ENCODE peak calls at places on chromosomes 1 and 21, in four cellular contexts. One of them, this sample, is unnamed.

GRCh38 chr1:58441699-58442098 is 104.8 kb downstream of the OMA1 start:
- DNase-seq in K562: no peak
- DNase-seq in SK-N-SH: no peak
- DNase-seq in GM12878: no peak
- DNase-seq in this sample: no peak

GRCh38 chr1:82775402-82776000 is 974.8 kb downstream of the ADGRL2 start:
- DNase-seq in K562: peak; percentile 63
- DNase-seq in SK-N-SH: peak; percentile 34
- DNase-seq in GM12878: no peak
- DNase-seq in this sample: peak; percentile 3

GRCh38 chr1:234925440-234926251 is 203.0 kb downstream of the TOMM20 start:
- DNase-seq in K562: no peak
- DNase-seq in SK-N-SH: no peak
- DNase-seq in GM12878: peak; percentile 40
- DNase-seq in this sample: peak; percentile 80

GRCh38 chr1:205374205-205375078 is 17.7 kb upstream of the KLHDC8A start:
- DNase-seq in K562: no peak
- DNase-seq in SK-N-SH: no peak
- DNase-seq in GM12878: no peak
- DNase-seq in this sample: no peak

GRCh38 chr1:70211536-70211935 is 6.2 kb upstream of the LRRC40 start:
- DNase-seq in K562: no peak
- DNase-seq in SK-N-SH: no peak
- DNase-seq in GM12878: no peak
- DNase-seq in this sample: no peak

GRCh38 chr1:242059976-242060375 is 61.1 kb upstream of the MAP1LC3C start:
- DNase-seq in K562: no peak
- DNase-seq in SK-N-SH: no peak
- DNase-seq in GM12878: no peak
- DNase-seq in this sample: no peak

GRCh38 chr1:72283204-72284083 is 1.1 kb upstream of the NEGR1 start:
- DNase-seq in K562: no peak
- DNase-seq in SK-N-SH: peak; percentile 73
- DNase-seq in GM12878: no peak
- DNase-seq in this sample: no peak

GRCh38 chr1:42730002-42730401 is 10.0 kb downstream of the CLDN19 start:
- DNase-seq in K562: peak; percentile 56
- DNase-seq in SK-N-SH: no peak
- DNase-seq in GM12878: no peak
- DNase-seq in this sample: no peak

GRCh38 chr1:178498896-178499675 is 2.3 kb upstream of the CLEC20A start:
- DNase-seq in K562: no peak
- DNase-seq in SK-N-SH: no peak
- DNase-seq in GM12878: no peak
- DNase-seq in this sample: no peak

GRCh38 chr1:246786606-246787238 is 62.5 kb downstream of the SCCPDH start:
- DNase-seq in K562: no peak
- DNase-seq in SK-N-SH: no peak
- DNase-seq in GM12878: no peak
- DNase-seq in this sample: no peak

GRCh38 chr1:160826546-160826945 is 30.6 kb downstream of the LY9 start:
- DNase-seq in K562: no peak
- DNase-seq in SK-N-SH: no peak
- DNase-seq in GM12878: no peak
- DNase-seq in this sample: no peak

GRCh38 chr1:29650476-29650875 is 414.2 kb downstream of the PTPRU start:
- DNase-seq in K562: no peak
- DNase-seq in SK-N-SH: no peak
- DNase-seq in GM12878: no peak
- DNase-seq in this sample: no peak

GRCh38 chr1:158329807-158330206 is 1.5 kb downstream of the CD1B start:
- DNase-seq in K562: no peak
- DNase-seq in SK-N-SH: no peak
- DNase-seq in GM12878: no peak
- DNase-seq in this sample: no peak

GRCh38 chr1:6170742-6171201 is 9.3 kb downstream of the CHD5 start:
- DNase-seq in K562: no peak
- DNase-seq in SK-N-SH: no peak
- DNase-seq in GM12878: no peak
- DNase-seq in this sample: no peak

GRCh38 chr1:111596499-111596898 is 23.1 kb upstream of the RAP1A start:
- DNase-seq in K562: no peak
- DNase-seq in SK-N-SH: no peak
- DNase-seq in GM12878: no peak
- DNase-seq in this sample: no peak

GRCh38 chr1:227885135-227885647 is 62.5 kb downstream of the WNT9A start:
- DNase-seq in K562: no peak
- DNase-seq in SK-N-SH: peak; percentile 29
- DNase-seq in GM12878: no peak
- DNase-seq in this sample: no peak

GRCh38 chr21:43646550-43647260 is 12.6 kb downstream of the HSF2BP start:
- DNase-seq in K562: peak; percentile 96
- DNase-seq in SK-N-SH: peak; percentile 89
- DNase-seq in GM12878: no peak
- DNase-seq in this sample: peak; percentile 90

GRCh38 chr1:212916395-212917133 is 33.8 kb upstream of the VASH2 start:
- DNase-seq in K562: peak; percentile 39
- DNase-seq in SK-N-SH: no peak
- DNase-seq in GM12878: no peak
- DNase-seq in this sample: peak; percentile 50

GRCh38 chr1:214584805-214585766 is 17.9 kb upstream of the CENPF start:
- DNase-seq in K562: no peak
- DNase-seq in SK-N-SH: no peak
- DNase-seq in GM12878: no peak
- DNase-seq in this sample: peak; percentile 31

GRCh38 chr1:9473032-9473792 is 66.1 kb upstream of the SLC25A33 start:
- DNase-seq in K562: peak; percentile 38
- DNase-seq in SK-N-SH: peak; percentile 31
- DNase-seq in GM12878: no peak
- DNase-seq in this sample: no peak

GRCh38 chr21:29105218-29105617 is 25.2 kb upstream of the MAP3K7CL start:
- DNase-seq in K562: no peak
- DNase-seq in SK-N-SH: no peak
- DNase-seq in GM12878: no peak
- DNase-seq in this sample: peak; percentile 8

GRCh38 chr1:218715961-218716669 is 371.0 kb downstream of the TGFB2 start:
- DNase-seq in K562: no peak
- DNase-seq in SK-N-SH: no peak
- DNase-seq in GM12878: no peak
- DNase-seq in this sample: no peak

DNA sequence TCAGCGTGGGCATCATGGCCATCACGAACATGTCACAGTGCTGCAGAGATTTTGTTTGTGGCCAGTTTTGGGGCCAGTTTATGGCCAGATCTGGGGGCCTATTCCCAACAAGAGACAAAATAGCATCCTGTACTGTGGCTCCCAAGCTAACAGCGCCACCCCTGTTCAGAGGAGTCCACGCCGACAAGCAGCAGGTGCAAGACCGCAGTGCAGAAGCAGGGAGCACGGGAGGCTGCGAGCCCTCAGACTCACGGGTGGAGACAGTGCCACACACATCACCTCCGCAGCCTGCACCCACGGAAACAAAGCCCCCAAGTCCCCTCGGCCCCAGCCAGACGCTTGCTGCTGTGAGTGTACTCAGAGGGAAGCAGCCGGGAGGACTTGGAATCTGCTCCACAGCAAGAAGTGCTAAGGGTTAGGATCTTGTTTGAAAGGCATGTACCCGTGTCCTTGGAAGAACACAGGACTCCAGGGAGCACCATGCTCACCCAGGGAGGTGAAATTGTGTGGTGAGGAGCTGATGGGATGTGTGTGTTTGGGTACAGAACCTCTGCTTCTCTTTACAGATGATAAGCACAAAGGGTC is 7.1 kb downstream of the TCP10L start:
- DNase-seq in K562: peak; percentile 71
- DNase-seq in SK-N-SH: peak; percentile 44
- DNase-seq in GM12878: no peak
- DNase-seq in this sample: no peak
- TF ChIP-seq TAF1 in K562: no peak
- TF ChIP-seq TAF1 in SK-N-SH: no peak
- TF ChIP-seq TAF1 in GM12878: no peak
- TF ChIP-seq TAF1 in this sample: no peak

GRCh38 chr1:38138498-38139233 is 92.1 kb upstream of the POU3F1 start:
- DNase-seq in K562: no peak
- DNase-seq in SK-N-SH: no peak
- DNase-seq in GM12878: no peak
- DNase-seq in this sample: peak; percentile 35
- TF ChIP-seq SMC3 in K562: no peak
- TF ChIP-seq SMC3 in SK-N-SH: no peak
- TF ChIP-seq SMC3 in GM12878: no peak
- TF ChIP-seq SMC3 in this sample: no peak

GRCh38 chr1:56548566-56548965 is 30.8 kb downstream of the PLPP3 start:
- DNase-seq in K562: no peak
- DNase-seq in SK-N-SH: no peak
- DNase-seq in GM12878: no peak
- DNase-seq in this sample: no peak

GRCh38 chr1:56551691-56552090 is 27.7 kb downstream of the PLPP3 start:
- DNase-seq in K562: no peak
- DNase-seq in SK-N-SH: no peak
- DNase-seq in GM12878: no peak
- DNase-seq in this sample: no peak

GRCh38 chr1:56547473-56547872 is 31.9 kb downstream of the PLPP3 start:
- DNase-seq in K562: no peak
- DNase-seq in SK-N-SH: no peak
- DNase-seq in GM12878: no peak
- DNase-seq in this sample: no peak

GRCh38 chr1:56547977-56548376 is 31.4 kb downstream of the PLPP3 start:
- DNase-seq in K562: no peak
- DNase-seq in SK-N-SH: no peak
- DNase-seq in GM12878: no peak
- DNase-seq in this sample: peak; percentile 39

DNA sequence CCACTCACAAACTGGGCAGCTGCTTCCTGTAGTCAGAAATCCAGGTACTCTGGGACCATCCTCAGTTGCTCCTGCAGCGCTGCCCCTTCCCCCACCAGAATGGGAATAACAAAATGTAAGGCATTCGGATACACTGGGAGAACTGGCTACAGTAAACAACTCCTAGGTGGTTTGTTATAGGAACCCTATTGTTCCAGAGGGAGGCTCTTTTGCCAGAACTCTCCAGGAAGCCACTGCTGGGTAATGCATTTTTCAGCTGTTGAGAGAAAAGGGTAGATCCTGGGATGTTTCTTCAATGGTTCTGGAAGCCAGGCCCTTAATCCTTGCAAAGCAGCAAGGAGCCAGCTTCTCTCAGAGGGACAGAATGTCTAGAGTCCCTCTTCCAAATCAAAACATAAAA is 29.2 kb downstream of the PLPP3 start:
- DNase-seq in K562: no peak
- DNase-seq in SK-N-SH: no peak
- DNase-seq in GM12878: no peak
- DNase-seq in this sample: no peak
- TF ChIP-seq TAF1 in K562: no peak
- TF ChIP-seq TAF1 in SK-N-SH: no peak
- TF ChIP-seq TAF1 in GM12878: no peak
- TF ChIP-seq TAF1 in this sample: no peak

GRCh38 chr1:75034376-75034775 is 99.8 kb upstream of the LHX8 start:
- DNase-seq in K562: no peak
- DNase-seq in SK-N-SH: no peak
- DNase-seq in GM12878: no peak
- DNase-seq in this sample: no peak

GRCh38 chr1:75035536-75035935 is 98.7 kb upstream of the LHX8 start:
- DNase-seq in K562: no peak
- DNase-seq in SK-N-SH: no peak
- DNase-seq in GM12878: no peak
- DNase-seq in this sample: no peak
- TF ChIP-seq SMC3 in K562: no peak
- TF ChIP-seq SMC3 in SK-N-SH: no peak
- TF ChIP-seq SMC3 in GM12878: no peak
- TF ChIP-seq SMC3 in this sample: no peak

DNA sequence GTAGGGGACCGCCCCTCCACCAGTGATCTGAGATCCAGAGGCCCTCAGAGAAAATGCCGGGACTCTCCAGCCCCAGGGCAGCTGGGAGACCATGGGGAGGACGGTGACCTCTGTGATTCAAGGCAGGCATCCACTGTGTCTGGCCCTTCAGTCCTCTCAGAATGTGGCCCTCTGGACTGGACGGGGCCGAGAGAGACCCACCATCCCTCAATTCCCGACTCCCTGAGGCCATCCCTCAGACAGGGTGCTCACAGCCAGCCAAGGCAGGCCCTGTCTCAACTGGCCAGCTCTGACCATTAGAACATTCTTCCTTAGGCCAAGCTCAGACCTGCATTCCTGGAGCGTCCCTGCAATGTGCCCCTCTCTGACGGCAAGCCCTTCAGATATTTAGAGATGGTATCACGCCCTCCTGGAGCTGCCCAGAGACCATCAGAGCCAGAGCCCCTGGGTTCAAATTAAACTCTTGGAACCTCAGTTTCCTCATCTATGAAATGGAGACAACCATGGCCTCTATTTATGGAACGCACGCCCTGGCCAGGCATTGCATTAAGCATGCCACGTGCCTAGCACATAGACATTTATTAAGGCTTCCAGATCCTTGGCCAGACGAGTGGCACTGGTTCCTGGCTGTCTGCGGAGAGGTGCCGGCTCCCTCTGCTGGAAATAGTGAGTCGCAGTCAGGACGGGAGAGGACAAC is 9.6 kb upstream of the EPS8L3 start:
- DNase-seq in K562: peak; percentile 90
- DNase-seq in SK-N-SH: peak; percentile 86
- DNase-seq in GM12878: peak; percentile 28
- DNase-seq in this sample: peak; percentile 78
- TF ChIP-seq TAF1 in K562: no peak
- TF ChIP-seq TAF1 in SK-N-SH: no peak
- TF ChIP-seq TAF1 in GM12878: no peak
- TF ChIP-seq TAF1 in this sample: no peak

GRCh38 chr1:153919879-153920852 is 2.6 kb downstream of the GATAD2B start:
- DNase-seq in K562: peak; percentile 82
- DNase-seq in SK-N-SH: peak; percentile 6
- DNase-seq in GM12878: no peak
- DNase-seq in this sample: no peak
- TF ChIP-seq SMC3 in K562: no peak
- TF ChIP-seq SMC3 in SK-N-SH: no peak
- TF ChIP-seq SMC3 in GM12878: peak; percentile 51
- TF ChIP-seq SMC3 in this sample: no peak

GRCh38 chr1:39733161-39733560 is 5.5 kb upstream of the PPIE start:
- DNase-seq in K562: no peak
- DNase-seq in SK-N-SH: no peak
- DNase-seq in GM12878: no peak
- DNase-seq in this sample: no peak
- TF ChIP-seq TAF1 in K562: no peak
- TF ChIP-seq TAF1 in SK-N-SH: no peak
- TF ChIP-seq TAF1 in GM12878: no peak
- TF ChIP-seq TAF1 in this sample: no peak

GRCh38 chr1:184791199-184791935 is 36.7 kb upstream of the EDEM3 start:
- DNase-seq in K562: no peak
- DNase-seq in SK-N-SH: no peak
- DNase-seq in GM12878: no peak
- DNase-seq in this sample: no peak
- TF ChIP-seq SMC3 in K562: no peak
- TF ChIP-seq SMC3 in SK-N-SH: no peak
- TF ChIP-seq SMC3 in GM12878: no peak
- TF ChIP-seq SMC3 in this sample: no peak

GRCh38 chr1:22551591-22552370 is 11.5 kb upstream of the EPHA8 start:
- DNase-seq in K562: no peak
- DNase-seq in SK-N-SH: no peak
- DNase-seq in GM12878: no peak
- DNase-seq in this sample: no peak
- TF ChIP-seq TAF1 in K562: no peak
- TF ChIP-seq TAF1 in SK-N-SH: no peak
- TF ChIP-seq TAF1 in GM12878: no peak
- TF ChIP-seq TAF1 in this sample: no peak

This sample was measured in HepG2.